ENCODE peak calls at places on chromosome 12, in five cellular contexts. One of them, this sample, is unnamed.

GRCh38 chr12:120764766-120765165 is 39.1 kb downstream of the ACADS start:
- DNase-seq in upper lobe of right lung: no peak
- DNase-seq in IMR-90: no peak
- DNase-seq in ascending aorta: no peak
- DNase-seq in tibial nerve: no peak
- DNase-seq in this sample: no peak

GRCh38 chr12:102539651-102540553 is 59.5 kb upstream of the IGF1 start:
- DNase-seq in upper lobe of right lung: no peak
- DNase-seq in IMR-90: peak
- DNase-seq in ascending aorta: no peak
- DNase-seq in tibial nerve: no peak
- DNase-seq in this sample: no peak

GRCh38 chr12:27652174-27652763 is 44.0 kb upstream of the REP15 start:
- DNase-seq in upper lobe of right lung: no peak
- DNase-seq in IMR-90: peak
- DNase-seq in ascending aorta: no peak
- DNase-seq in tibial nerve: no peak
- DNase-seq in this sample: peak

GRCh38 chr12:52126605-52127578 is 47.4 kb downstream of the SMIM41 start:
- DNase-seq in upper lobe of right lung: peak
- DNase-seq in IMR-90: peak
- DNase-seq in ascending aorta: no peak
- DNase-seq in tibial nerve: no peak
- DNase-seq in this sample: no peak

GRCh38 chr12:1297206-1297605 is 297.2 kb downstream of the FBXL14 start:
- DNase-seq in upper lobe of right lung: no peak
- DNase-seq in IMR-90: peak
- DNase-seq in ascending aorta: no peak
- DNase-seq in tibial nerve: no peak
- DNase-seq in this sample: no peak

GRCh38 chr12:81502912-81503695 is 256.0 kb downstream of the PPFIA2 start:
- DNase-seq in upper lobe of right lung: no peak
- DNase-seq in IMR-90: peak
- DNase-seq in ascending aorta: no peak
- DNase-seq in tibial nerve: no peak
- DNase-seq in this sample: no peak

GRCh38 chr12:44317651-44318126 is 481.8 kb downstream of the TMEM117 start:
- DNase-seq in upper lobe of right lung: no peak
- DNase-seq in IMR-90: peak
- DNase-seq in ascending aorta: no peak
- DNase-seq in tibial nerve: no peak
- DNase-seq in this sample: no peak

GRCh38 chr12:71999795-72000194 is 61.1 kb downstream of the TPH2 start:
- DNase-seq in upper lobe of right lung: no peak
- DNase-seq in IMR-90: no peak
- DNase-seq in ascending aorta: no peak
- DNase-seq in tibial nerve: no peak
- DNase-seq in this sample: no peak

GRCh38 chr12:50246873-50247612 is 36.3 kb downstream of the LIMA1 start:
- DNase-seq in upper lobe of right lung: no peak
- DNase-seq in IMR-90: peak
- DNase-seq in ascending aorta: peak
- DNase-seq in tibial nerve: peak
- DNase-seq in this sample: peak

GRCh38 chr12:46303039-46303666 is 34.3 kb upstream of the SLC38A1 start:
- DNase-seq in upper lobe of right lung: no peak
- DNase-seq in IMR-90: peak
- DNase-seq in ascending aorta: no peak
- DNase-seq in tibial nerve: no peak
- DNase-seq in this sample: no peak

GRCh38 chr12:105331805-105332251 is 1.3 kb downstream of the C12orf75 start:
- DNase-seq in upper lobe of right lung: no peak
- DNase-seq in IMR-90: no peak
- DNase-seq in ascending aorta: no peak
- DNase-seq in tibial nerve: no peak
- DNase-seq in this sample: no peak

GRCh38 chr12:25151476-25151875 is 43.5 kb downstream of the DNAI7 start:
- DNase-seq in upper lobe of right lung: no peak
- DNase-seq in IMR-90: peak
- DNase-seq in ascending aorta: peak
- DNase-seq in tibial nerve: no peak
- DNase-seq in this sample: peak

GRCh38 chr12:12811343-12811742 is 1.8 kb upstream of the DDX47 start:
- DNase-seq in upper lobe of right lung: no peak
- DNase-seq in IMR-90: no peak
- DNase-seq in ascending aorta: peak
- DNase-seq in tibial nerve: no peak
- DNase-seq in this sample: no peak

GRCh38 chr12:103308396-103308795 is 187.4 kb downstream of the C12orf42 start:
- DNase-seq in upper lobe of right lung: no peak
- DNase-seq in IMR-90: no peak
- DNase-seq in ascending aorta: no peak
- DNase-seq in tibial nerve: no peak
- DNase-seq in this sample: no peak

GRCh38 chr12:116916714-116917114 is 6.0 kb downstream of the FBXW8 start:
- DNase-seq in upper lobe of right lung: peak
- DNase-seq in IMR-90: peak
- DNase-seq in ascending aorta: no peak
- DNase-seq in tibial nerve: no peak
- DNase-seq in this sample: no peak

GRCh38 chr12:124032265-124032886 is 59.4 kb downstream of the ZNF664 start:
- DNase-seq in upper lobe of right lung: no peak
- DNase-seq in IMR-90: peak
- DNase-seq in ascending aorta: no peak
- DNase-seq in tibial nerve: no peak
- DNase-seq in this sample: no peak

GRCh38 chr12:105425263-105426174 is 95.0 kb downstream of the C12orf75 start:
- DNase-seq in upper lobe of right lung: no peak
- DNase-seq in IMR-90: no peak
- DNase-seq in ascending aorta: no peak
- DNase-seq in tibial nerve: no peak
- DNase-seq in this sample: no peak

GRCh38 chr12:132352896-132353800 is 23.8 kb upstream of the GALNT9 start:
- DNase-seq in upper lobe of right lung: no peak
- DNase-seq in IMR-90: no peak
- DNase-seq in ascending aorta: no peak
- DNase-seq in tibial nerve: no peak
- DNase-seq in this sample: no peak

GRCh38 chr12:127599441-127599840 is 667.5 kb upstream of the TMEM132C start:
- DNase-seq in upper lobe of right lung: no peak
- DNase-seq in IMR-90: no peak
- DNase-seq in ascending aorta: no peak
- DNase-seq in tibial nerve: no peak
- DNase-seq in this sample: no peak

GRCh38 chr12:104790296-104791125 is 167.6 kb downstream of the SLC41A2 start:
- DNase-seq in upper lobe of right lung: peak
- DNase-seq in IMR-90: peak
- DNase-seq in ascending aorta: peak
- DNase-seq in tibial nerve: no peak
- DNase-seq in this sample: no peak

GRCh38 chr12:67634167-67634793 is 14.3 kb upstream of the DYRK2 start:
- DNase-seq in upper lobe of right lung: no peak
- DNase-seq in IMR-90: no peak
- DNase-seq in ascending aorta: no peak
- DNase-seq in tibial nerve: no peak
- DNase-seq in this sample: no peak

GRCh38 chr12:81077329-81077685 is 572 bp upstream of the ACSS3 start:
- DNase-seq in upper lobe of right lung: no peak
- DNase-seq in IMR-90: no peak
- DNase-seq in ascending aorta: no peak
- DNase-seq in tibial nerve: no peak
- DNase-seq in this sample: no peak

GRCh38 chr12:91077228-91077954 is 19.6 kb upstream of the KERA start:
- DNase-seq in upper lobe of right lung: no peak
- DNase-seq in IMR-90: no peak
- DNase-seq in ascending aorta: no peak
- DNase-seq in tibial nerve: no peak
- DNase-seq in this sample: no peak

GRCh38 chr12:122312926-122313325 is 46.6 kb upstream of the VPS33A start:
- DNase-seq in upper lobe of right lung: no peak
- DNase-seq in IMR-90: no peak
- DNase-seq in ascending aorta: no peak
- DNase-seq in tibial nerve: no peak
- DNase-seq in this sample: no peak

GRCh38 chr12:12979731-12980259 is 20.3 kb downstream of the HEBP1 start:
- DNase-seq in upper lobe of right lung: no peak
- DNase-seq in IMR-90: peak
- DNase-seq in ascending aorta: peak
- DNase-seq in tibial nerve: no peak
- DNase-seq in this sample: no peak

GRCh38 chr12:33945438-33945784 is 76.9 kb upstream of the ALG10 start:
- DNase-seq in upper lobe of right lung: no peak
- DNase-seq in IMR-90: no peak
- DNase-seq in ascending aorta: no peak
- DNase-seq in tibial nerve: no peak
- DNase-seq in this sample: no peak

GRCh38 chr12:33944703-33945437 is 77.4 kb upstream of the ALG10 start:
- DNase-seq in upper lobe of right lung: no peak
- DNase-seq in IMR-90: no peak
- DNase-seq in ascending aorta: no peak
- DNase-seq in tibial nerve: no peak
- DNase-seq in this sample: no peak

GRCh38 chr12:33942172-33942571 is 80.1 kb upstream of the ALG10 start:
- DNase-seq in upper lobe of right lung: no peak
- DNase-seq in IMR-90: no peak
- DNase-seq in ascending aorta: no peak
- DNase-seq in tibial nerve: no peak
- DNase-seq in this sample: no peak
- TF ChIP-seq CTCF in upper lobe of right lung: no peak
- TF ChIP-seq CTCF in IMR-90: no peak
- TF ChIP-seq CTCF in ascending aorta: no peak
- TF ChIP-seq CTCF in tibial nerve: no peak
- TF ChIP-seq CTCF in this sample: no peak

DNA sequence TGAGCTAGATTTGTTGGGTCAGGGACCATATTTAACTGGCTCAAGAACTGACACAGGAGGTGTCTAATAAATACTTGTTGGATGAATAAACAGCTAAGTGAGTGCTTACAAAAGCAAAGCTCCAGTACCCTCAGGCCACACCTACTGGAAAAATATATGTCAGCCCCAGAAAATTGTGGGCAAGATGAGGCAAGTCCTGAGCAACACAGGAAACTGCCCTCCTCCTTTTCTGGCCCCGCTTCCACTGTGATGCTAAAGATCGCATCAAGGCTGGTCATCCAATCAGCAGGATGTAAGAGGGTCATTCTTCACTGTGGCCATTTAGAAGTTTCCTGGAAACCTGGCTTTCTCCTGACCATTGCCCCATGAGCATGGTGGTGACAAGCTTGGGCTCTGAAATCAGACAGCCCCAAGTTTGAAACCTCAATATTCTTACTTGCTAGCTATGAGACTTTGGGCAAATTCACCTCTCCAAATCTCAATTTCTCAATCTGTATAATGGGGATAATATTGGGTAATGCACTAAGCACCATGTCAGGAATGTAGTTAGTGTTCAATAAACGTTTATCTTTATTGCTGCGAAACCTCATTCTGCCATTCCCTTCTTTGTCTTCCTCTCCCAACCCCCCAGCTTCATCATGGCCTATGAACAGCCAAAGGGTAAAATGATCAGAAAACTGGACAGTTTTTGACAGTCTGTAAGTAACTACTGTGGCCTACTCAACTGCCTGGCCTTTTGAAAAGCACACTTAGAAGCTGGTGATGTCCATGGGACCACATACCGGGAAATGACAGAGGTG is 139.3 kb upstream of the PZP start:
- DNase-seq in upper lobe of right lung: no peak
- DNase-seq in IMR-90: peak
- DNase-seq in ascending aorta: no peak
- DNase-seq in tibial nerve: no peak
- DNase-seq in this sample: no peak
- TF ChIP-seq CTCF in upper lobe of right lung: no peak
- TF ChIP-seq CTCF in IMR-90: no peak
- TF ChIP-seq CTCF in ascending aorta: no peak
- TF ChIP-seq CTCF in tibial nerve: no peak
- TF ChIP-seq CTCF in this sample: no peak

DNA sequence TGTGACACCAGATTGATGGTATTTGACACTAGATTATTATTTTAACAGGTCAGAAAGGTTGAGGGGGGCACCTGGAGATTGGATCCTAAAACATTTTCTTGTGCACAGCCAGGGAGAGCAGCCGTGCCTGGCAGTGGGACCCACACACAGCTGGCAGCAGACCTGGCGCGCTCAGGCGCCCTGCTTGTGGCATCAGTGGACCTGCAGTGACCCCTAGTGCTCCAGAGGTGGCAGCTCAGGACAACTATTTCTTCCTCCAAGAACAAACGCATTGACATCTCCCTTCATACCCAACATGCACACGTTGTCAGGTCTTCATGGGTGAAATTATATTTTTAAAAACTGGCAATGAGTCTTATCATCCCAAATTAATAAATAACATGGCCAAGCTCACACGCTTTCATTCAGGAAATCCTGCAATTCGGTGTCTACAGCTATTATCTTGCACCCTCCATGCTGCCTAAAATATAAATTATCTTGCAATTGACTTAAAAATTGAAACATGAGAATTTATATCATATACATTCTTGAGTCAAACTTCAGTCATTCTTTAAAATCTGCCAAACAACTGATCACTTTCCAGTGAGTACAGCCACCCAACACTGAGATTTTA is 7.7 kb upstream of the TMEM132D start:
- DNase-seq in upper lobe of right lung: peak
- DNase-seq in IMR-90: no peak
- DNase-seq in ascending aorta: no peak
- DNase-seq in tibial nerve: no peak
- DNase-seq in this sample: no peak
- TF ChIP-seq CTCF in upper lobe of right lung: peak
- TF ChIP-seq CTCF in IMR-90: no peak
- TF ChIP-seq CTCF in ascending aorta: no peak
- TF ChIP-seq CTCF in tibial nerve: peak
- TF ChIP-seq CTCF in this sample: no peak

DNA sequence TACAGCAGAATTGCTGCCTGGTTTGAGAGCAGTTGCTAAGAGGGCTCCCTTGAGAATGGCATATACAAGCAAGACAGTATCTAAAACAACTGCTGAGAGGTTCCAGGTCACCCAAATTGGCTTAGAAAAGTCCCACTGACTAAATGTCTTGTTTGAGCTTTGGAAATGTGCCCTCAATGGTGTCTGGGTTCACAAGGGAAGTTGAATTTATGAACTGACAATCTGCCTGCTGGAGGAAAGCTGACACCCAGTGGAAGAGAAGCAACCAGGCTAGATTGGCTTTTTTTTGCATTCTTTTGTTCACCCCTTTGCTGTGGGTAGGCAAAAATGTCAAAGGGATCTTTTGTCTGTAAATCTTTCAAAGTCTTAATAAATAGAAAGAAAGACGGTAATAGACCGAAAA is 44.6 kb upstream of the NPFF start:
- DNase-seq in upper lobe of right lung: no peak
- DNase-seq in IMR-90: no peak
- DNase-seq in ascending aorta: no peak
- DNase-seq in tibial nerve: no peak
- DNase-seq in this sample: no peak
- TF ChIP-seq CTCF in upper lobe of right lung: no peak
- TF ChIP-seq CTCF in IMR-90: no peak
- TF ChIP-seq CTCF in ascending aorta: no peak
- TF ChIP-seq CTCF in tibial nerve: no peak
- TF ChIP-seq CTCF in this sample: no peak

GRCh38 chr12:6201199-6201608 is 1.0 kb downstream of the CD9 start:
- DNase-seq in upper lobe of right lung: peak
- DNase-seq in IMR-90: no peak
- DNase-seq in ascending aorta: no peak
- DNase-seq in tibial nerve: no peak
- DNase-seq in this sample: no peak
- TF ChIP-seq CTCF in upper lobe of right lung: no peak
- TF ChIP-seq CTCF in IMR-90: no peak
- TF ChIP-seq CTCF in ascending aorta: no peak
- TF ChIP-seq CTCF in tibial nerve: no peak
- TF ChIP-seq CTCF in this sample: no peak